ENCODE peak calls at places on chromosomes 4 and X, in six cellular contexts. W is type B pancreatic cell, R is astrocyte of the spinal cord, E is bronchial epithelial cell, Q is HL-60, U is right atrium auricular region. T is an unnamed sample.

GRCh38 chr4:8171941-8172924 is 13.6 kb upstream of the ABLIM2 start:
- DNase-seq in W (no peak), R (no peak), E (no peak), Q (no peak), U (no peak), T (no peak)

GRCh38 chr4:122857160-122857559 is 30.5 kb downstream of the FGF2 start:
- DNase-seq in W (no peak), R (no peak), E (no peak), Q (no peak), U (no peak), T (no peak)

GRCh38 chr4:31458813-31459212 is 738.6 kb downstream of the PCDH7 start:
- DNase-seq in W (no peak), R (peak), E (no peak), Q (no peak), U (no peak), T (no peak)

GRCh38 chr4:3226467-3226866 is 22.5 kb upstream of the MSANTD1 start:
- DNase-seq in W (no peak), R (no peak), E (no peak), Q (no peak), U (no peak), T (no peak)

GRCh38 chr4:98662619-98663225 is 4.3 kb upstream of the TSPAN5 start:
- DNase-seq in W (no peak), R (peak), E (peak), Q (no peak), U (no peak), T (no peak)

GRCh38 chr4:8896071-8896470 is 24.4 kb upstream of the HMX1 start:
- DNase-seq in W (no peak), R (no peak), E (no peak), Q (no peak), U (no peak), T (no peak)

GRCh38 chr4:159018062-159018629 is 84.7 kb upstream of the RAPGEF2 start:
- DNase-seq in W (no peak), R (no peak), E (no peak), Q (no peak), U (no peak), T (no peak)

GRCh38 chr4:168560184-168560834 is 63.5 kb downstream of the PALLD start:
- DNase-seq in W (no peak), R (peak), E (peak), Q (no peak), U (no peak), T (no peak)

GRCh38 chr4:131540256-131540655 is 1608.8 kb upstream of the PCDH10 start:
- DNase-seq in W (no peak), R (no peak), E (no peak), Q (no peak), U (no peak), T (no peak)

GRCh38 chrX:136209016-136209738 is 42.0 kb downstream of the MAP7D3 start:
- DNase-seq in W (no peak), R (peak), E (no peak), Q (no peak), U (no peak), T (no peak)

GRCh38 chr4:3251691-3252479 is 2.9 kb downstream of the MSANTD1 start:
- DNase-seq in W (no peak), R (no peak), E (no peak), Q (no peak), U (no peak), T (no peak)

GRCh38 chrX:66004928-66005831 is 34.7 kb downstream of the VSIG4 start:
- DNase-seq in W (no peak), R (no peak), E (no peak), Q (no peak), U (no peak), T (no peak)

GRCh38 chrX:28189011-28189410 is 207.8 kb upstream of the DCAF8L1 start:
- DNase-seq in W (no peak), R (peak), E (peak), Q (peak), U (no peak), T (no peak)

GRCh38 chrX:1222511-1223252 is 10.2 kb upstream of the CRLF2 start:
- DNase-seq in W (no peak), R (no peak), E (peak), Q (peak), U (no peak), T (no peak)

GRCh38 chr4:67083496-67083895 is 461.8 kb downstream of the CENPC start:
- DNase-seq in W (no peak), R (no peak), E (no peak), Q (no peak), U (no peak), T (no peak)

GRCh38 chr4:177287298-177287697 is 22.4 kb upstream of the NEIL3 start:
- DNase-seq in W (no peak), R (no peak), E (no peak), Q (no peak), U (no peak), T (no peak)

GRCh38 chr4:149914521-149915115 is 99.0 kb upstream of the IQCM start:
- DNase-seq in W (no peak), R (peak), E (peak), Q (peak), U (no peak), T (no peak)

GRCh38 chrX:130716822-130717405 is 186.1 kb downstream of the ENOX2 start:
- DNase-seq in W (no peak), R (no peak), E (no peak), Q (no peak), U (no peak), T (no peak)

DNA sequence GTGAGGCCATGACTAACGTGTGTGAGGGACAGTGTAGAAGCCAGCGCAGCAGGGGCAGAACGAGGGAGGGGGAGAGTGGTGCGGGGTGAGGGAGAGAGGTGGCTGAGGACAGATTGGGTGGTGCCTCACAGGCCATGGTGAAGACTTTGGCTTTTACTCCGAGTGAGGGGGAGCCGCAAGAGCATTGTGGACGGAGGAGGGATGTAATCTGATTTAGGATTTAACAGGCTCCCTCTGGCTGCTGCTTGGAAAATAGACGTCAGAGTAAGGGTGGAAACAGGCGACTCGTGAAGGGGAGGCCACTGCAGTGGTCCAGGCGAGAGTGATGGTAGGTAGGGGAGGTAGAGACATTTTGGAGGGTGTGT is 13.0 kb downstream of the PPP1R3F start:
- DNase-seq in W (no peak), R (peak), E (peak), Q (no peak), U (no peak), T (no peak)
- TF ChIP-seq CTCF in W (peak), R (peak), E (no peak), Q (no peak), U (peak), T (peak)

DNA sequence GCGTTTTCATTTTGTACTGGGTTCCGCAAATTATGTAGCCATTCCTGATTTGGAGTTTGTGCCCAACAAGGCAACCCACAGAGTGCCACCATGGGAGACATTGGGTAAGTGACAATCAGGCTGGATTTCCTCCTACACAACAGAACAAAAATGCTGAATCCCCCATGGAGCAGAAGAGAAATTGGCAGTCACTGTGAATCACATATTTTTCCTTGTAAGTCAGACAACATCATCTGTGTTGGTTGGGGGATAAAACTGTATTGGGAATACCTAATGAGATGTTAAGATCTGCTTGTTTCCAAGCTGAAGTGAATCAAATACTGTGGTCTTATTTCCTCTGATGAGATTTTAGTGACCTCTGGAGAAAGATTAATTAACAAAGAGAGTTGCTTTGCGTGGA is 80.9 kb downstream of the CNGA2 start:
- DNase-seq in W (no peak), R (peak), E (no peak), Q (no peak), U (peak), T (no peak)
- TF ChIP-seq CTCF in W (no peak), R (no peak), E (no peak), Q (no peak), U (no peak), T (no peak)

GRCh38 chrX:68147848-68148247 is 285.4 kb downstream of the OPHN1 start:
- DNase-seq in W (no peak), R (no peak), E (no peak), Q (no peak), U (no peak), T (no peak)

GRCh38 chrX:68146054-68146453 is 287.2 kb downstream of the OPHN1 start:
- DNase-seq in W (no peak), R (peak), E (peak), Q (no peak), U (no peak), T (no peak)
- TF ChIP-seq CTCF in W (peak), R (peak), E (peak), Q (peak), U (peak), T (peak)

GRCh38 chrX:72536542-72536941 is 36.1 kb downstream of the HDAC8 start:
- DNase-seq in W (no peak), R (no peak), E (no peak), Q (no peak), U (no peak), T (no peak)

GRCh38 chrX:72545990-72546389 is 26.7 kb downstream of the HDAC8 start:
- DNase-seq in W (no peak), R (peak), E (no peak), Q (no peak), U (no peak), T (no peak)

GRCh38 chrX:72539822-72540221 is 32.8 kb downstream of the HDAC8 start:
- DNase-seq in W (no peak), R (no peak), E (no peak), Q (no peak), U (no peak), T (no peak)

DNA sequence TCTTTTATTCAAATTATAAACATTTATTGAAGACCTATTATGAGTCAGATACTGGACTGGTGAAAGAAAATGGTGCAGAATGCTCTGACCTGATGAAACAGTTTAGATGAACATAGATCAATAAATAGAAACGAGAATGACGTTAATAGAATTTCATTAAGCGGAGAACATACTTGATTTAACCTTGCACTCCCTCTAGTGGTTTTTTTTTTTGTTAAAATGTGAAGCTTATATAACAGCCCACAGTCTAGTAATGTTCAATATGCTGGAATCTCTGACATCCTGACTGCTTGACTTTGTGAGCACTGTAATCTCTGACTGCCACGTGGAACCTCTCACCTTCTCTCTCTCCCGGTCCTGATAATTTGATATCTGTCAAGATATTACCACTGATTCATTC is 32.3 kb downstream of the HDAC8 start:
- DNase-seq in W (no peak), R (peak), E (peak), Q (no peak), U (no peak), T (no peak)
- TF ChIP-seq CTCF in W (peak), R (peak), E (no peak), Q (no peak), U (peak), T (peak)

DNA sequence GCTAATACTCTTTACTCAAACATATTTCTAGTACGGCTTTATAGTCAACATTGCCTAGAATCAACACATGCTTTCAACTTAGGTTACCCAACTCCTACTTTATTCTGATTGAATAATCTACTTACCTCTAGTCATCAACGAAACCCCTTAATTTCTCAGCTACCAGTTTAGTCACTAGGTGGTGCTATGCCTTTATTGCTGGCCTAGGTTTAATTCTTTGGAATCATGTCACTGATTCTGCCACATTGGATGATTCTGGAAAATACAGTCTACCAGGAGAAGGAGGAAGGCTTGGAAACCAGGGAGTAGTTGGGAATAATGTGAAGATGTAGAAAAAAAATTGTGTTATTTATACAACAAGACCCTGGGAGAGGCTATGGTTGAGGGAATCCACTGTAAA is 167.7 kb downstream of the DCAF12L2 start:
- DNase-seq in W (no peak), R (no peak), E (no peak), Q (no peak), U (no peak), T (no peak)
- TF ChIP-seq CTCF in W (peak), R (no peak), E (no peak), Q (no peak), U (peak), T (peak)

GRCh38 chrX:117511379-117511778 is 605.2 kb downstream of the KLHL13 start:
- DNase-seq in W (no peak), R (no peak), E (no peak), Q (no peak), U (no peak), T (no peak)

GRCh38 chrX:117508021-117508420 is 608.6 kb downstream of the KLHL13 start:
- DNase-seq in W (no peak), R (no peak), E (no peak), Q (no peak), U (no peak), T (no peak)

GRCh38 chrX:117510453-117510852 is 606.2 kb downstream of the KLHL13 start:
- DNase-seq in W (no peak), R (no peak), E (peak), Q (no peak), U (no peak), T (no peak)
- TF ChIP-seq CTCF in W (peak), R (no peak), E (peak), Q (no peak), U (no peak), T (no peak)